ENCODE peak calls at places on chromosome 19, in nine cellular contexts. A, N, U, V, Q, L, J, Y and O are unnamed samples.

GRCh38 chr19:45876411-45877197 is 9.3 kb downstream of the IRF2BP1 start:
- DNase-seq in A (peak), N (peak), U (no peak), V (peak), Q (no peak), L (no peak), J (no peak), Y (no peak), O (peak)

GRCh38 chr19:38425810-38426466 is at the start of gene RASGRP4:
- DNase-seq in A (no peak), N (no peak), U (no peak), V (peak), Q (no peak), L (no peak), J (no peak), Y (no peak), O (no peak)

GRCh38 chr19:8039231-8039630 is 13.3 kb upstream of the CCL25 start:
- DNase-seq in A (no peak), N (no peak), U (no peak), V (no peak), Q (no peak), L (no peak), J (no peak), Y (no peak), O (no peak)

GRCh38 chr19:47643281-47643680 is 34.3 kb downstream of the BICRA start:
- DNase-seq in A (no peak), N (no peak), U (no peak), V (no peak), Q (no peak), L (no peak), J (no peak), Y (no peak), O (no peak)

GRCh38 chr19:43423779-43424178 is 9.1 kb downstream of the TEX101 start:
- DNase-seq in A (no peak), N (no peak), U (no peak), V (no peak), Q (no peak), L (no peak), J (no peak), Y (no peak), O (no peak)

GRCh38 chr19:17302391-17303166 is 646 bp downstream of the ABHD8 start:
- DNase-seq in A (no peak), N (no peak), U (no peak), V (no peak), Q (no peak), L (no peak), J (no peak), Y (no peak), O (no peak)

GRCh38 chr19:54952591-54953344 is 5.4 kb upstream of the NLRP7 start:
- DNase-seq in A (peak), N (no peak), U (no peak), V (no peak), Q (peak), L (no peak), J (no peak), Y (no peak), O (no peak)

GRCh38 chr19:9796113-9796773 is 22.6 kb downstream of the FBXL12 start:
- DNase-seq in A (peak), N (peak), U (peak), V (peak), Q (peak), L (peak), J (peak), Y (peak), O (peak)

GRCh38 chr19:55500368-55500952 is 12.2 kb downstream of the SSC5D start:
- DNase-seq in A (no peak), N (no peak), U (no peak), V (no peak), Q (no peak), L (no peak), J (no peak), Y (no peak), O (no peak)

GRCh38 chr19:38784224-38784623 is 4.8 kb upstream of the LGALS7B start:
- DNase-seq in A (peak), N (peak), U (no peak), V (peak), Q (no peak), L (no peak), J (no peak), Y (peak), O (no peak)

GRCh38 chr19:42283248-42284065 is 14.4 kb downstream of the CIC start:
- DNase-seq in A (peak), N (peak), U (peak), V (peak), Q (peak), L (peak), J (peak), Y (peak), O (peak)

GRCh38 chr19:21604351-21604926 is 99.0 kb downstream of the ZNF429 start:
- DNase-seq in A (peak), N (no peak), U (no peak), V (no peak), Q (peak), L (no peak), J (no peak), Y (peak), O (peak)

GRCh38 chr19:44799627-44800257 is 9.2 kb upstream of the BCAM start:
- DNase-seq in A (no peak), N (no peak), U (no peak), V (no peak), Q (no peak), L (no peak), J (no peak), Y (no peak), O (no peak)